ENCODE peak calls at places on chromosomes 1 and 21, in eight cellular contexts. Z is breast epithelium, P is PC-3, J is left ventricle myocardium inferior, C is cardiac muscle cell, D is fibroblast of lung, R is lung, M is BE2C. U is an unnamed sample.

GRCh38 chr1:21909787-21910503 is 27.2 kb downstream of the HSPG2 start:
- DNase-seq in Z (peak; percentile 78), C (peak; percentile 72), M (no peak), D (peak; percentile 86), J (peak; percentile 78), R (no peak), P (no peak), U (no peak)

GRCh38 chr1:26045712-26046312 is at the start of gene SLC30A2:
- DNase-seq in C (peak; percentile 57), P (no peak), R (no peak), J (no peak), D (no peak), Z (no peak), M (no peak), U (no peak)

GRCh38 chr1:192140382-192140781 is 17.9 kb upstream of the RGS18 start:
- DNase-seq in R (no peak), P (peak; percentile 30), J (no peak), D (no peak), C (no peak), Z (no peak), M (no peak), U (no peak)

GRCh38 chr1:6271554-6271953 is 10.7 kb upstream of the GPR153 start:
- DNase-seq in P (no peak), C (no peak), Z (no peak), R (no peak), D (peak; percentile 60), M (no peak), J (no peak), U (no peak)

GRCh38 chr1:246679211-246680177 is 44.7 kb upstream of the SCCPDH start:
- DNase-seq in C (no peak), R (no peak), D (no peak), M (peak; percentile 43), J (no peak), Z (no peak), P (no peak), U (no peak)

GRCh38 chr21:45846373-45847160 is 135.0 kb upstream of the COL6A1 start:
- DNase-seq in J (peak; percentile 43), C (peak; percentile 29), R (no peak), D (peak; percentile 29), P (no peak), M (no peak), Z (peak; percentile 59), U (no peak)

GRCh38 chr1:119715542-119715941 is 3.8 kb downstream of the PHGDH start:
- DNase-seq in J (no peak), M (no peak), R (no peak), P (no peak), Z (no peak), C (peak; percentile 13), D (peak; percentile 25), U (no peak)

GRCh38 chr1:188188317-188188716 is 1359.6 kb downstream of the PLA2G4A start:
- DNase-seq in M (no peak), C (no peak), J (no peak), Z (no peak), P (no peak), D (no peak), R (no peak), U (no peak)

GRCh38 chr1:214830956-214831355 is 228.0 kb downstream of the CENPF start:
- DNase-seq in C (no peak), R (no peak), D (no peak), J (no peak), M (no peak), P (no peak), Z (no peak), U (no peak)

GRCh38 chr1:3924871-3925655 is 25.0 kb upstream of the C1orf174 start:
- DNase-seq in J (no peak), P (peak; percentile 56), C (no peak), D (no peak), R (no peak), Z (no peak), M (no peak), U (no peak)

GRCh38 chr1:167617100-167617949 is 12.7 kb upstream of the RCSD1 start:
- DNase-seq in Z (no peak), D (peak; percentile 66), J (peak; percentile 37), C (no peak), P (no peak), M (peak; percentile 73), R (no peak), U (peak; percentile 89)

GRCh38 chr1:112325504-112325903 is 70.5 kb upstream of the CTTNBP2NL start:
- DNase-seq in R (no peak), D (no peak), J (no peak), M (no peak), Z (no peak), C (no peak), P (no peak), U (no peak)

GRCh38 chr1:50126962-50127715 is 18.4 kb downstream of the ELAVL4 start:
- DNase-seq in M (no peak), R (no peak), D (peak; percentile 6), J (no peak), C (no peak), Z (no peak), P (no peak), U (no peak)

GRCh38 chr1:44326821-44327465 is 28.1 kb downstream of the ERI3 start:
- DNase-seq in J (no peak), R (no peak), C (peak; percentile 39), M (no peak), D (peak; percentile 9), Z (no peak), P (peak; percentile 48), U (no peak)

GRCh38 chr1:200666309-200666708 is 3.4 kb downstream of the DDX59 start:
- DNase-seq in M (no peak), J (no peak), R (no peak), D (no peak), P (no peak), C (no peak), Z (no peak), U (no peak)

GRCh38 chr1:200670215-200671118 is 760 bp upstream of the DDX59 start:
- DNase-seq in J (no peak), R (peak; percentile 39), Z (no peak), C (peak; percentile 52), P (no peak), M (peak; percentile 63), D (peak; percentile 73), U (no peak)

GRCh38 chr1:200669314-200670214 is at the start of gene DDX59:
- DNase-seq in C (peak; percentile 96), M (peak; percentile 98), D (peak; percentile 98), J (peak; percentile 97), R (peak; percentile 95), Z (peak; percentile 95), P (peak; percentile 100), U (peak; percentile 97)

GRCh38 chr1:200668514-200669313 is 993 bp downstream of the DDX59 start:
- DNase-seq in P (peak; percentile 22), M (no peak), R (no peak), D (no peak), J (no peak), C (no peak), Z (no peak), U (no peak)

DNA sequence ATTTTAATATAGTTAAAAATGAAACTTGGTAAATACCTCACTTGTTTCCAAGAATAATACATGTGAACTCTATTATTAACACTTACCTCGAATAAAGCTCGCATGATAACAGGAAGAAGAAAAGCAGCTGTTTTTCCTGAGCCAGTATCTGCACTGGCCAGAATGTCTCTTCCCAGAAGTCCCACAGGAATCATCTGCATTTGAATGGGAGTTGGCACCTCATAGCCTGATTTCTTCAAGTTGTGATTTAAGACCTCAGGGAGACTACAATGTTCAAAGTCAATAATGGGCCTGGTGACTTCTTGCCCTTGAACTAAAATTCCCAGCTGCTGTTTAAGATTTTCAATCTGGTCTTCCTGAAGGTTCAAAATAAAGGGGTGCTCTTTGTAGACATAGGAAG is 3.9 kb downstream of the DDX59 start:
- DNase-seq in R (no peak), D (peak; percentile 21), J (no peak), C (no peak), M (no peak), P (no peak), Z (no peak), U (no peak)
- H3K4me3 ChIP-seq in R (no peak overlapping the region), D (no peak overlapping the region), J (no peak overlapping the region), C (no peak overlapping the region), M (no peak overlapping the region), P (no peak overlapping the region), Z (no peak overlapping the region), U (no peak overlapping the region)

DNA sequence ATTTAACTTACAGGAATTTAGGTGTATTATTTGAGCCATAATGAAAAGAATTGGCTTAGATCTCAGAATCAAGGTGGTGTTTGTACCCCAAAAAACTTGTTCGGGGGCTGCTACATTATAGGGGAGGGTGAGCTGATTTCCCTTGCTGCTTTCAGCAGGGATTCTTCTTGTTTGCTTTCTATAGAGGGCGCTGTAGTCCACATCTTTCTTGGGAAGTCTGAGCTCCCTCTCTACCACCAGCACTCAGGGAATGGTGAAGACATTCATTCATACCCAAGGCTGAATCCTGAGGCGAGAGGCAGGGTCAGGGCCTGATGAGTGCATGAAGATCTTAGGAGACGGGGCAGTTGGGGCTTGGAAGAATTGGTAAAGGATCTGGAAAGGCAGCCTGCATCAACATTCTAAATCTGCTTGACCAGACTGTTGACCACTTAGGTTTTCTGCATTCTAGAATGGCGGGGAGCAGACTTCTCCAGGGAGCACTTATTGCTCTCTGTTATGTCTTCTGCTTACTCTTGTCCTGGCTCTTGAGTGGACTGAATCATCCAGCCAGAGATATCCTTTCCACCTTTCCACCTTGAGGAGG is 18.9 kb downstream of the SPATA46 start:
- DNase-seq in J (no peak), C (peak; percentile 56), D (no peak), P (peak; percentile 75), M (peak; percentile 30), Z (no peak), R (no peak), U (no peak)
- TF ChIP-seq CTCF in J (peak; percentile 45), C (peak; percentile 68), D (peak; percentile 47), P (peak; percentile 92), M (peak; percentile 71), Z (peak; percentile 18), R (no peak), U (no peak)

GRCh38 chr1:54379481-54380284 is 26.5 kb downstream of the SSBP3 start:
- DNase-seq in P (no peak), D (peak; percentile 27), C (no peak), R (no peak), M (no peak), Z (no peak), J (peak; percentile 57), U (no peak)

GRCh38 chr1:54380285-54380882 is 25.8 kb downstream of the SSBP3 start:
- DNase-seq in M (no peak), J (no peak), Z (no peak), C (no peak), R (no peak), P (no peak), D (no peak), U (no peak)

GRCh38 chr1:54384471-54384870 is 21.7 kb downstream of the SSBP3 start:
- DNase-seq in P (no peak), D (no peak), M (no peak), C (no peak), J (no peak), R (no peak), Z (no peak), U (no peak)

GRCh38 chr1:54378884-54379445 is 27.2 kb downstream of the SSBP3 start:
- DNase-seq in Z (no peak), D (no peak), P (no peak), J (no peak), R (no peak), C (no peak), M (no peak), U (no peak)

GRCh38 chr1:54381524-54381923 is 24.7 kb downstream of the SSBP3 start:
- DNase-seq in Z (no peak), R (no peak), C (no peak), P (no peak), M (no peak), J (no peak), D (no peak), U (no peak)
- H3K4me1 ChIP-seq in Z (peaks cover 6% of the 10 kb centered on the region), R (peaks cover 26% of the 10 kb centered on the region), C (peaks cover 49% of the 10 kb centered on the region), P (peaks cover 14% of the 10 kb centered on the region), M (peaks cover 2% of the 10 kb centered on the region), J (peaks cover 87% of the 10 kb centered on the region), D (peaks cover 8% of the 10 kb centered on the region), U (peaks cover 89% of the 10 kb centered on the region)

GRCh38 chr1:149888999-149889289 is 10.4 kb upstream of the BOLA1 start:
- DNase-seq in C (no peak), Z (peak; percentile 53), J (no peak), R (no peak), M (no peak), D (no peak), P (peak; percentile 56), U (peak; percentile 50)
- H3K4me3 ChIP-seq in C (peak overlapping the region; percentile 75), Z (peak overlapping the region; percentile 78), J (peak overlapping the region; percentile 77), R (no peak overlapping the region), M (peak overlapping the region; percentile 89), D (peak overlapping the region; percentile 80), P (peak overlapping the region; percentile 77), U (peak overlapping the region; percentile 40)

U was measured in spleen.